ENCODE peak calls at places on chromosomes 13 and 19, in six cellular contexts. X is mucosa of descending colon; S is activated CD4-positive, alpha-beta T cell treated with anti-CD3 and anti-CD28 coated beads, Interleukin-2, amount 50 U/mL, for 4 hours; B is DMS153; C is pulmonary artery endothelial cell; F is thyroid gland. M is an unnamed sample.

GRCh38 chr13:41588899-41589298 is 131.5 kb downstream of the RGCC start:
- DNase-seq in F (peak), X (no peak), C (no peak), S (peak), B (no peak), M (peak)

GRCh38 chr19:21130097-21130775 is 11.6 kb upstream of the ZNF431 start:
- DNase-seq in S (no peak), X (no peak), B (no peak), F (peak), C (no peak), M (no peak)

GRCh38 chr13:24921881-24922280 is 157.9 kb downstream of the RNF17 start:
- DNase-seq in C (no peak), X (no peak), F (no peak), B (no peak), S (no peak), M (no peak)

GRCh38 chr13:79451500-79451962 is 29.4 kb upstream of the NDFIP2 start:
- DNase-seq in S (peak), B (no peak), X (peak), F (no peak), C (peak), M (peak)

GRCh38 chr19:39413269-39413902 is 917 bp downstream of the PLEKHG2 start:
- DNase-seq in F (peak), B (no peak), C (no peak), X (peak), S (no peak), M (no peak)

GRCh38 chr19:5635427-5635826 is 12.5 kb downstream of the SAFB start:
- DNase-seq in X (no peak), B (no peak), S (no peak), C (no peak), F (no peak), M (no peak)

GRCh38 chr19:58513694-58514563 is 2.1 kb upstream of the SLC27A5 start:
- DNase-seq in B (peak), C (peak), S (peak), X (peak), F (peak), M (no peak)

GRCh38 chr13:65966991-65967451 is 1263.1 kb downstream of the PCDH9 start:
- DNase-seq in X (no peak), B (no peak), C (no peak), F (no peak), S (no peak), M (no peak)

GRCh38 chr19:9916719-9917118 is 19.6 kb downstream of the OLFM2 start:
- DNase-seq in F (no peak), S (no peak), C (no peak), B (no peak), X (no peak), M (no peak)

GRCh38 chr13:50085063-50085462 is 69.8 kb downstream of the KCNRG start:
- DNase-seq in S (no peak), X (no peak), F (no peak), C (no peak), B (no peak), M (no peak)

GRCh38 chr19:50039968-50040367 is 14.2 kb downstream of the ZNF473 start:
- DNase-seq in X (no peak), S (no peak), C (no peak), B (no peak), F (no peak), M (no peak)

GRCh38 chr19:29841209-29841558 is 29.4 kb downstream of the CCNE1 start:
- DNase-seq in C (no peak), F (no peak), X (no peak), S (no peak), B (no peak), M (no peak)

GRCh38 chr13:19759669-19760068 is 23.1 kb downstream of the PSPC1 start:
- DNase-seq in X (no peak), C (no peak), B (no peak), S (no peak), F (no peak), M (no peak)

GRCh38 chr13:96817336-96817941 is 176.8 kb downstream of the OXGR1 start:
- DNase-seq in F (no peak), C (no peak), B (no peak), X (no peak), S (no peak), M (no peak)

GRCh38 chr13:25375727-25376358 is 4.1 kb downstream of the ATP8A2 start:
- DNase-seq in X (no peak), C (no peak), F (peak), B (no peak), S (no peak), M (peak)

GRCh38 chr13:37647038-37647650 is 48.6 kb upstream of the POSTN start:
- DNase-seq in S (no peak), B (peak), X (no peak), F (no peak), C (no peak), M (no peak)

GRCh38 chr13:113357529-113357928 is 6.4 kb downstream of the GRTP1 start:
- DNase-seq in X (no peak), S (no peak), C (no peak), F (no peak), B (no peak), M (peak)

M was measured in HS-5.